ENCODE peak calls at places on chromosomes 16 and 17, in four cellular contexts. C, T, Q and D are unnamed samples.

GRCh38 chr16:88725609-88726407 is 19.5 kb downstream of the CTU2 start:
- DNase-seq in C (no peak), T (no peak), Q (no peak), D (no peak)

GRCh38 chr16:81532491-81533174 is 88.0 kb downstream of the CMIP start:
- DNase-seq in C (no peak), T (no peak), Q (no peak), D (no peak)

GRCh38 chr17:15944720-15945492 is at the start of gene ADORA2B:
- DNase-seq in C (no peak), T (peak), Q (peak), D (no peak)

GRCh38 chr16:10688726-10689125 is 6.0 kb downstream of the TEKT5 start:
- DNase-seq in C (no peak), T (no peak), Q (no peak), D (no peak)

GRCh38 chr16:69514366-69514765 is 51.4 kb upstream of the NFAT5 start:
- DNase-seq in C (no peak), T (no peak), Q (no peak), D (no peak)

GRCh38 chr16:29974291-29975133 is 844 bp downstream of the TAOK2 start:
- DNase-seq in C (no peak), T (no peak), Q (peak), D (no peak)

GRCh38 chr16:84818133-84818532 is 1.7 kb upstream of the CRISPLD2 start:
- DNase-seq in C (no peak), T (no peak), Q (no peak), D (no peak)

GRCh38 chr17:42247734-42248133 is 28.5 kb downstream of the STAT5B start:
- DNase-seq in C (peak), T (peak), Q (no peak), D (no peak)

GRCh38 chr17:2901582-2901981 is 105.3 kb downstream of the RAP1GAP2 start:
- DNase-seq in C (no peak), T (no peak), Q (no peak), D (no peak)

GRCh38 chr17:79741751-79742588 is 11.2 kb downstream of the ENPP7 start:
- DNase-seq in C (no peak), T (peak), Q (peak), D (no peak)

GRCh38 chr17:7440823-7441174 is 1.5 kb downstream of the FGF11 start:
- DNase-seq in C (no peak), T (no peak), Q (peak), D (no peak)

GRCh38 chr17:31875081-31875480 is 16.0 kb upstream of the COPRS start:
- DNase-seq in C (no peak), T (no peak), Q (no peak), D (no peak)

GRCh38 chr16:84557504-84557903 is 53.0 kb upstream of the MEAK7 start:
- DNase-seq in C (no peak), T (no peak), Q (no peak), D (no peak)

GRCh38 chr16:4481526-4481925 is 5.3 kb downstream of the HMOX2 start:
- DNase-seq in C (no peak), T (no peak), Q (no peak), D (no peak)

GRCh38 chr17:61223725-61224124 is 175.9 kb upstream of the TBX2 start:
- DNase-seq in C (no peak), T (no peak), Q (no peak), D (no peak)